ENCODE peak calls at places on chromosomes 12 and 14, in ten cellular contexts. O is effector memory CD4-positive, alpha-beta T cell; I is aorta; E is kidney; N is heart left ventricle; U is upper lobe of right lung; M is esophagus squamous epithelium; L is heart right ventricle; Q is adrenal gland; C is stomach. F is an unnamed sample.

GRCh38 chr14:94571395-94571794 is 9.8 kb upstream of the SERPINA5 start:
- DNase-seq in O (no peak), I (no peak), E (no peak), N (no peak), U (no peak), M (no peak), L (peak; percentile 23), Q (no peak), C (no peak), F (no peak)

GRCh38 chr14:71143391-71144290 is 236.4 kb downstream of the PCNX1 start:
- DNase-seq in O (peak; percentile 6), I (no peak), E (no peak), N (no peak), U (no peak), M (no peak), L (no peak), Q (peak; percentile 91), C (no peak), F (no peak)

GRCh38 chr14:52043690-52044089 is 25.2 kb downstream of the NID2 start:
- DNase-seq in O (no peak), I (no peak), E (no peak), N (no peak), U (no peak), M (no peak), L (no peak), Q (no peak), C (peak; percentile 36), F (no peak)

GRCh38 chr12:57237952-57238853 is 8.7 kb downstream of the SHMT2 start:
- DNase-seq in O (no peak), I (no peak), E (no peak), N (peak; percentile 41), U (peak; percentile 64), M (no peak), L (no peak), Q (no peak), C (no peak), F (no peak)

GRCh38 chr12:118536306-118536900 is 160.0 kb downstream of the SUDS3 start:
- DNase-seq in O (no peak), I (no peak), E (no peak), N (no peak), U (no peak), M (no peak), L (no peak), Q (no peak), C (no peak), F (no peak)

GRCh38 chr12:115872919-115873357 is 404.6 kb downstream of the MED13L start:
- DNase-seq in O (no peak), I (no peak), E (no peak), N (no peak), U (no peak), M (no peak), L (no peak), Q (no peak), C (peak; percentile 70), F (no peak)

GRCh38 chr12:7581609-7582008 is 78.0 kb upstream of the CD163 start:
- DNase-seq in O (no peak), I (no peak), E (no peak), N (no peak), U (no peak), M (no peak), L (no peak), Q (no peak), C (no peak), F (no peak)

GRCh38 chr14:38751459-38751858 is 351.6 kb downstream of the SEC23A start:
- DNase-seq in O (no peak), I (no peak), E (no peak), N (no peak), U (no peak), M (no peak), L (no peak), Q (no peak), C (no peak), F (no peak)

DNA sequence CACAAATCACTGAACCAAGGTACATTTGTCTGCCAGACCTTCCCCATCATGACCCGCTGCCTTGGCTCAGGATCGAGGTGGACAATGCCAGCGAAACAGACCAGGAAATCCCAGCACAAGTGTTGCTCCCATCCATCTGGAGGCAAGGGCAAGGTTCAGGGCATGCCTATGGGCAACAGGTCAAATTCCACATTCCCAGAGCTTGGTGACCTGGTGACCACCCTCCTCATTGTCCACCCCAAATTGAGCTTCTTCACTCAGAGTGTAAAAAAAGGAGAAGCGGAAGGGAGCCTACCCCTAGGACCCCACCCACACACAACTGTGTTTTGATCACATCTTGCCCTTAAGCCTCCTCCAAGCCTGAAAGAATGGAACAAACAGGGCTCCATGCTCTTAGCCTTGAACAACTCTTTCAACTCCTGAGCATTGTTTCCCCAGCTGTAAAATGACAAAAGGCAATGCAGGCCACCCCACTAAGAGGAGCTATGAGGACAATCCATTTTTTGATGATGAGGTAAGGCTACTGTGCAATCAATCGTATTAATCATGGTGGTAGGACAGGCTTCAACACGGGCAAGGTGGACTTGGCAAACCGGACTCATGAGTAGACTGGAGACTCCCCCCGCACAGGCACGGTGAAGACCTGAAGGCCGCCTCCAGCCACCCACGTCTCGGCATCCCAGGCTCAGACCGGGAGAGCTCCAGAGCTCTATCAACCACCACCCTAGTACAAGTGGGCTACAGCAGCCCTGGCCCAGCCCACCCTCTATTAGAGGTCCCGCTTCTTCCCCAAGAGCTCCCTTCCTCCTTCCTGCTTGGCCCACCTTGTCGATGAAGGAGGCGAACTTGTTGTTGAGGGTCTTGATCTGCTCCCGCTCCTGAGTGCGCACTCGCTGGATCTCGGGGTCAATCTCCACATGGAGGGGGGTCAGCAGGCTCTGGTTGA is 878 bp downstream of the KRT79 start:
- DNase-seq in O (no peak), I (peak; percentile 18), E (no peak), N (no peak), U (peak; percentile 44), M (no peak), L (no peak), Q (no peak), C (no peak), F (no peak)
- H3K27ac ChIP-seq in O (no peak overlapping the region), I (no peak overlapping the region), E (no peak overlapping the region), N (no peak overlapping the region), U (no peak overlapping the region), M (no peak overlapping the region), L (no peak overlapping the region), Q (no peak overlapping the region), C (no peak overlapping the region), F (no peak overlapping the region)

GRCh38 chr14:22510527-22511110 is 78.4 kb downstream of the DAD1 start:
- DNase-seq in O (no peak), I (no peak), E (no peak), N (no peak), U (no peak), M (no peak), L (no peak), Q (no peak), C (no peak), F (no peak)

GRCh38 chr14:22509751-22510300 is 79.2 kb downstream of the DAD1 start:
- DNase-seq in O (no peak), I (no peak), E (no peak), N (no peak), U (no peak), M (no peak), L (no peak), Q (no peak), C (no peak), F (no peak)

GRCh38 chr14:22509036-22509709 is 79.9 kb downstream of the DAD1 start:
- DNase-seq in O (no peak), I (no peak), E (no peak), N (no peak), U (no peak), M (no peak), L (no peak), Q (no peak), C (no peak), F (no peak)

GRCh38 chr14:22513066-22513812 is 75.8 kb downstream of the DAD1 start:
- DNase-seq in O (no peak), I (no peak), E (no peak), N (no peak), U (no peak), M (no peak), L (no peak), Q (no peak), C (no peak), F (no peak)

GRCh38 chr14:22512106-22512814 is 76.8 kb downstream of the DAD1 start:
- DNase-seq in O (no peak), I (no peak), E (no peak), N (no peak), U (no peak), M (no peak), L (no peak), Q (no peak), C (no peak), F (no peak)
- H3K27ac ChIP-seq in O (peak overlapping the region; percentile 83), I (no peak overlapping the region), E (peak overlapping the region; percentile 49), N (peak overlapping the region; percentile 78), U (no peak overlapping the region), M (no peak overlapping the region), L (peak overlapping the region; percentile 64), Q (peak overlapping the region; percentile 48), C (no peak overlapping the region), F (no peak overlapping the region)

GRCh38 chr14:104865069-104865630 is at the start of gene CEP170B:
- DNase-seq in O (peak; percentile 16), I (peak; percentile 53), E (peak; percentile 80), N (no peak), U (peak; percentile 80), M (no peak), L (no peak), Q (no peak), C (peak; percentile 68), F (no peak)

GRCh38 chr14:104868060-104868740 is 3.1 kb downstream of the CEP170B start:
- DNase-seq in O (no peak), I (no peak), E (peak; percentile 65), N (no peak), U (no peak), M (no peak), L (no peak), Q (no peak), C (no peak), F (no peak)

GRCh38 chr14:104865631-104866441 is 768 bp downstream of the CEP170B start:
- DNase-seq in O (no peak), I (peak; percentile 83), E (peak; percentile 91), N (peak; percentile 69), U (peak; percentile 87), M (no peak), L (peak; percentile 71), Q (peak; percentile 65), C (peak; percentile 78), F (no peak)

GRCh38 chr14:104867371-104868059 is 2.4 kb downstream of the CEP170B start:
- DNase-seq in O (no peak), I (no peak), E (peak; percentile 52), N (no peak), U (no peak), M (no peak), L (no peak), Q (no peak), C (no peak), F (no peak)

DNA sequence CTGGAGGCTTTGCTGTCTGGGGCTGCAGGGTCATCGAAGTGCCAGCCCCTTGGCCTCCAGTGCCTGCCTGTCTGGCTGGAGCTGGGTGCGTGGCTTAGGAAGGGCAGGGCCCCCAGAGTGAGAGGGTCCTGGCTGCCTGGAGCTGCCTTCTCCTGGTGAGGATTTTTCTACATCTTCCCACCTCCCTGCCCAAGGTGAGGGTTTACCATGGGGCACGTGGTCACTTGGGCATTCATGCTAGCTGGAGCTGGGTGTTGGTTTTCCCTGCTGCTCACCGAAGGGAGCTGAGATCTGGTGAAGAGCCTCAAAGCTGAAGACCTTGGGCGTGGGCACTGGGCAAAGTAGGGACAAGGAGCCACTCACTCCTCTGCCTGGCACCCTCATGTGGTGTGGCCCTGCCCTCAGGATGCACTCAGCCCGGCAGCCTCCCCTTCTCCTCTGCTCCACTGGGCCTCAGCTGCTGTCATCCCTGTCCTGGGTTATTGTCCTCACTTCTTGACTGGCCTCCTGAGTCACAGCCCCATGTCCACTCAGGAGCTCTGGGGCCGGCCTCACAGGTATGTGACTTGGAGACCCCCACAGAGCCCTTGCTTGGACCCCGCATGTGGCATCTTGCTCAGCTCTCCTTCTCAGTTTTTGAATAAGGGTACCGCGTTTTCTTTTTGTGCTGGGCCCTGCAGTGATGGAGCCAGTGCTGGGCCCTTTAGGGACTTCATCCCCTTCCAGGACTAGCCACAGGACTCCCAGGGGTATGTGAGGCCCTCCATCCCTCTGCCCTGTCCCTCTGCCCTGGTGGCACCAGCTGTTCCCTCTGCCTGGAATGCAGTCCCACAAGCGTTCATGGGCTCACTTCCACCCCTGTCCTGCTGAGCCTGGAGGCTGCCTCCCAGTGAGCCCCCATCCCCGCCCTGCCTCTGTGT is 1.6 kb downstream of the CEP170B start:
- DNase-seq in O (no peak), I (peak; percentile 49), E (peak; percentile 70), N (no peak), U (peak; percentile 63), M (no peak), L (no peak), Q (no peak), C (no peak), F (no peak)
- H3K27ac ChIP-seq in O (no peak overlapping the region), I (no peak overlapping the region), E (peak overlapping the region; percentile 60), N (no peak overlapping the region), U (peak overlapping the region; percentile 63), M (peak overlapping the region; percentile 97), L (no peak overlapping the region), Q (no peak overlapping the region), C (peak overlapping the region; percentile 91), F (peak overlapping the region; percentile 38)

GRCh38 chr12:113227686-113228391 is 6.6 kb downstream of the TPCN1 start:
- DNase-seq in O (no peak), I (peak; percentile 36), E (peak; percentile 9), N (no peak), U (no peak), M (no peak), L (no peak), Q (no peak), C (no peak), F (no peak)
- H3K27ac ChIP-seq in O (no peak overlapping the region), I (peak overlapping the region; percentile 97), E (no peak overlapping the region), N (peak overlapping the region; percentile 72), U (no peak overlapping the region), M (peak overlapping the region; percentile 42), L (peak overlapping the region; percentile 27), Q (peak overlapping the region; percentile 86), C (no peak overlapping the region), F (peak overlapping the region; percentile 42)

F was measured in substantia nigra.